ENCODE peak calls at places on chromosomes 4 and X, in five cellular contexts. Z is H7, W is fibroblast of the aortic adventitia, O is fibroblast of villous mesenchyme, V is GM23248. U is an unnamed sample.

GRCh38 chrX:120236676-120237460 is 13.7 kb upstream of the ZBTB33 start:
- DNase-seq in Z (no peak), W (no peak), O (no peak), V (no peak), U (no peak)

GRCh38 chr4:23789765-23790164 is 100.1 kb downstream of the PPARGC1A start:
- DNase-seq in Z (no peak), W (peak; percentile 38), O (peak; percentile 96), V (peak; percentile 56), U (peak; percentile 6)

GRCh38 chrX:80246273-80246672 is 174.0 kb upstream of the TENT5D start:
- DNase-seq in Z (peak; percentile 7), W (peak; percentile 22), O (no peak), V (no peak), U (peak; percentile 1)

GRCh38 chr4:77636902-77637301 is 31.3 kb downstream of the CXCL13 start:
- DNase-seq in Z (no peak), W (peak; percentile 83), O (peak; percentile 69), V (peak; percentile 78), U (peak; percentile 96)

GRCh38 chr4:145930592-145930991 is 8.0 kb downstream of the ZNF827 start:
- DNase-seq in Z (no peak), W (no peak), O (no peak), V (peak; percentile 11), U (no peak)

GRCh38 chr4:110275871-110276270 is 77.5 kb upstream of the ELOVL6 start:
- DNase-seq in Z (no peak), W (peak; percentile 40), O (peak; percentile 16), V (peak; percentile 60), U (peak; percentile 28)

GRCh38 chr4:102598759-102599379 is 97.7 kb downstream of the NFKB1 start:
- DNase-seq in Z (no peak), W (no peak), O (no peak), V (no peak), U (peak; percentile 11)

GRCh38 chr4:36054750-36055467 is 189.4 kb downstream of the ARAP2 start:
- DNase-seq in Z (no peak), W (no peak), O (no peak), V (no peak), U (no peak)

GRCh38 chr4:108172780-108173598 is 4.3 kb upstream of the LEF1 start:
- DNase-seq in Z (peak; percentile 84), W (peak; percentile 18), O (peak; percentile 27), V (peak; percentile 38), U (peak; percentile 25)

GRCh38 chrX:46626566-46626965 is 53.0 kb downstream of the CHST7 start:
- DNase-seq in Z (no peak), W (no peak), O (no peak), V (no peak), U (no peak)

GRCh38 chrX:42490111-42490510 is 287.9 kb downstream of the PPP1R2C start:
- DNase-seq in Z (no peak), W (no peak), O (no peak), V (no peak), U (no peak)

GRCh38 chr4:147039991-147040575 is 94.4 kb upstream of the TTC29 start:
- DNase-seq in Z (no peak), W (no peak), O (no peak), V (no peak), U (no peak)

GRCh38 chrX:148741441-148741840 is 241.0 kb downstream of the AFF2 start:
- DNase-seq in Z (no peak), W (peak; percentile 25), O (no peak), V (no peak), U (no peak)

GRCh38 chr4:4344915-4345527 is 41.9 kb upstream of the NSG1 start:
- DNase-seq in Z (no peak), W (no peak), O (no peak), V (no peak), U (no peak)

GRCh38 chr4:74474345-74475099 is 29.6 kb downstream of the AREG start:
- DNase-seq in Z (no peak), W (peak; percentile 19), O (peak; percentile 59), V (peak; percentile 54), U (peak; percentile 53)

GRCh38 chrX:136806891-136807410 is 26.2 kb upstream of the ARHGEF6 start:
- DNase-seq in Z (no peak), W (no peak), O (no peak), V (no peak), U (no peak)

GRCh38 chr4:94169803-94170372 is 37.8 kb upstream of the SMARCAD1 start:
- DNase-seq in Z (no peak), W (no peak), O (no peak), V (no peak), U (no peak)
- H3K4me3 ChIP-seq in Z (no peak overlapping the region), W (no peak overlapping the region), O (no peak overlapping the region), V (no peak overlapping the region), U (no peak overlapping the region)

GRCh38 chrX:20988804-20989203 is 385.4 kb upstream of the CNKSR2 start:
- DNase-seq in Z (no peak), W (no peak), O (no peak), V (no peak), U (no peak)
- H3K4me3 ChIP-seq in Z (no peak overlapping the region), W (no peak overlapping the region), O (no peak overlapping the region), V (no peak overlapping the region), U (no peak overlapping the region)

GRCh38 chr4:98939446-98939845 is 10.5 kb upstream of the EIF4E start:
- DNase-seq in Z (no peak), W (no peak), O (no peak), V (no peak), U (no peak)

GRCh38 chr4:98939892-98940298 is 11.0 kb upstream of the EIF4E start:
- DNase-seq in Z (peak; percentile 29), W (peak; percentile 88), O (peak; percentile 79), V (peak; percentile 79), U (peak; percentile 73)

GRCh38 chr4:98950925-98951324 is 22.0 kb upstream of the EIF4E start:
- DNase-seq in Z (no peak), W (peak; percentile 24), O (no peak), V (peak; percentile 58), U (peak; percentile 62)

GRCh38 chr4:98946359-98946758 is 17.4 kb upstream of the EIF4E start:
- DNase-seq in Z (no peak), W (no peak), O (no peak), V (peak; percentile 13), U (peak; percentile 35)

GRCh38 chr4:98945297-98945850 is 16.4 kb upstream of the EIF4E start:
- DNase-seq in Z (no peak), W (peak; percentile 55), O (no peak), V (peak; percentile 47), U (peak; percentile 39)
- H3K4me3 ChIP-seq in Z (no peak overlapping the region), W (no peak overlapping the region), O (no peak overlapping the region), V (no peak overlapping the region), U (no peak overlapping the region)

DNA sequence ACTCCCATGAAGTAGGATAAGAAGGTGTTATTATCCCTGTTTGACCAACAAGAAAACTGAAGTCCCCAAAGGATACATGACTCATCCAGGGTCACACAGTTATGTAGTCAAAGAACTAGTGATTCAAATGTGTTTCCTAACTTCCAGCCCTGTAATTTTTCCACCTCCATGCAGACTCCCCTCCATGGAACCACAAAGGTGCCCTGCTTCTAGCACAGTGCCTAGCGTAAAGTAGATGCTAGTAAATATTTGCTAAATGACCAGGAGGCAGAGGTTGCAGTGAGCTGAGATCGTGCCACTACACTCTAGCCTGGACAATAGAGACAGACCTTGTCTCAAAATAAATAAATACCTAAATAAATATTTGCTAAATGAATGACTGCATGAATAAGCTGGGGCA is 55.8 kb downstream of the FRMPD3 start:
- DNase-seq in Z (no peak), W (no peak), O (no peak), V (no peak), U (no peak)
- H3K4me3 ChIP-seq in Z (no peak overlapping the region), W (no peak overlapping the region), O (no peak overlapping the region), V (no peak overlapping the region), U (no peak overlapping the region)

DNA sequence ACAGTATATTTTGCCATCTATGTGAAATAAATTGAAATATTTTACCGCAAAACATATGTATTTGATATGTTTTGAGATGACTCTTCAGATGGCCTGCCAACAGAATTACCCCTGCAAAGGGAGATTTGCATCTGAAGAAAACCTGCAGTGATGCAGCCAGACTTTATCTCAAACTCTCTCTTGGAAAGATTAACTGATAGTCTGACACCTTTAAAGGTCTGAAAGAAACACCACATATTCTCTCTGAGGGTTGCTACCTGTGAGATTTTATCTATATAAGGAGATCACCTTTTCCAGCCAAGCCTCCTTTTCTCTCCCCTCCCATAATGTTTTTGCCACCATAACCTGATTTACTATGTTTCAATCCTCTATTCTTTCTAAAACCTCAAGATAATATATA is 1106.3 kb upstream of the IGFBP7 start:
- DNase-seq in Z (no peak), W (no peak), O (no peak), V (no peak), U (no peak)
- H3K4me3 ChIP-seq in Z (no peak overlapping the region), W (no peak overlapping the region), O (no peak overlapping the region), V (no peak overlapping the region), U (no peak overlapping the region)